ENCODE peak calls at places on chromosomes 1 and 21, in six cellular contexts. T is stimulated activated CD8-positive, alpha-beta memory T cell treated with anti-CD3 and anti-CD28 coated beads, Interleukin-15, amount 100 ng/mL, for 24 hours; L is left cardiac atrium; S is activated CD8-positive, alpha-beta memory T cell treated with anti-CD3 and anti-CD28 coated beads for 4 hours; R is adrenal gland; N is fibroblast of pulmonary artery. G is an unnamed sample.

GRCh38 chr1:4428711-4429110 is 225.7 kb upstream of the AJAP1 start:
- DNase-seq in T (no peak), N (no peak), S (no peak), L (no peak), R (no peak), G (no peak)

GRCh38 chr1:198849108-198849507 is 210.3 kb downstream of the PTPRC start:
- DNase-seq in L (no peak), N (no peak), T (no peak), R (no peak), S (no peak), G (no peak)

GRCh38 chr1:234960722-234961467 is 167.7 kb downstream of the TOMM20 start:
- DNase-seq in T (no peak), S (no peak), L (peak; percentile 61), N (peak; percentile 83), R (peak; percentile 58), G (no peak)

GRCh38 chr1:34378968-34379729 is 202.4 kb downstream of the C1orf94 start:
- DNase-seq in R (no peak), N (no peak), L (no peak), T (no peak), S (no peak), G (peak; percentile 56)

GRCh38 chr1:52164604-52165003 is 22.7 kb downstream of the ZFYVE9 start:
- DNase-seq in T (no peak), L (no peak), R (no peak), N (no peak), S (no peak), G (no peak)

GRCh38 chr1:23217421-23218115 is at the start of gene HTR1D:
- DNase-seq in L (no peak), R (no peak), S (no peak), N (no peak), T (no peak), G (no peak)

GRCh38 chr1:26748351-26748750 is 39.4 kb upstream of the PIGV start:
- DNase-seq in L (no peak), N (no peak), T (no peak), S (no peak), R (no peak), G (no peak)

GRCh38 chr1:237012789-237013383 is 8.6 kb upstream of the MT1HL1 start:
- DNase-seq in N (peak; percentile 28), R (no peak), T (no peak), L (peak; percentile 78), S (no peak), G (peak; percentile 77)

GRCh38 chr1:9349331-9349851 is 56.7 kb downstream of the SPSB1 start:
- DNase-seq in L (no peak), N (no peak), S (no peak), T (no peak), R (no peak), G (no peak)

GRCh38 chr1:248243204-248243603 is 12.0 kb downstream of the OR2M4 start:
- DNase-seq in L (peak; percentile 11), R (no peak), S (no peak), T (no peak), N (peak; percentile 32), G (no peak)

GRCh38 chr1:110097507-110098221 is 14.6 kb upstream of the UBL4B start:
- DNase-seq in L (no peak), N (no peak), R (no peak), T (no peak), S (no peak), G (no peak)

GRCh38 chr1:24186711-24186992 is 437 bp downstream of the IFNLR1 start:
- DNase-seq in S (no peak), R (no peak), L (no peak), T (no peak), N (no peak), G (no peak)

GRCh38 chr1:29688477-29689365 is 452.4 kb downstream of the PTPRU start:
- DNase-seq in N (peak; percentile 70), S (no peak), R (no peak), L (no peak), T (no peak), G (peak; percentile 69)

GRCh38 chr1:181789395-181789794 is 272.1 kb downstream of the ZNF648 start:
- DNase-seq in T (no peak), N (no peak), L (no peak), S (no peak), R (no peak), G (no peak)

GRCh38 chr1:111656093-111657017 is 36.8 kb downstream of the RAP1A start:
- DNase-seq in R (peak; percentile 64), N (peak; percentile 75), S (no peak), L (no peak), T (no peak), G (no peak)

GRCh38 chr1:174743654-174744561 is 255.8 kb upstream of the CACYBP start:
- DNase-seq in T (no peak), L (no peak), N (peak; percentile 69), S (no peak), R (no peak), G (no peak)

GRCh38 chr1:172588296-172589291 is 55.6 kb downstream of the SUCO start:
- DNase-seq in N (peak; percentile 88), L (no peak), S (no peak), T (no peak), R (no peak), G (no peak)

GRCh38 chr1:5405263-5405662 is 587.0 kb downstream of the NPHP4 start:
- DNase-seq in L (no peak), N (no peak), T (no peak), R (no peak), S (no peak), G (no peak)

GRCh38 chr1:23530089-23530749 is 814 bp downstream of the E2F2 start:
- DNase-seq in N (no peak), T (no peak), R (no peak), L (no peak), S (no peak), G (no peak)

GRCh38 chr1:97508653-97509218 is 412.1 kb downstream of the DPYD start:
- DNase-seq in L (peak; percentile 60), S (no peak), N (no peak), T (no peak), R (no peak), G (no peak)

GRCh38 chr1:42932442-42932941 is 26.2 kb downstream of the SLC2A1 start:
- DNase-seq in T (no peak), R (peak; percentile 37), L (no peak), N (no peak), S (no peak), G (no peak)

GRCh38 chr1:206719169-206719839 is 34.6 kb downstream of the MAPKAPK2 start:
- DNase-seq in R (no peak), T (no peak), L (no peak), S (no peak), N (no peak), G (no peak)

GRCh38 chr21:43924421-43925095 is 59.5 kb downstream of the AGPAT3 start:
- DNase-seq in S (no peak), N (no peak), R (no peak), L (no peak), T (no peak), G (no peak)

GRCh38 chr1:24027838-24028468 is 47.8 kb upstream of the SRSF10 start:
- DNase-seq in S (no peak), N (peak; percentile 84), L (no peak), T (no peak), R (no peak), G (no peak)

GRCh38 chr1:232486454-232487202 is 143.3 kb downstream of the SIPA1L2 start:
- DNase-seq in T (no peak), S (no peak), N (no peak), R (no peak), L (no peak), G (no peak)

GRCh38 chr1:174742805-174743653 is 256.7 kb upstream of the CACYBP start:
- DNase-seq in R (no peak), T (no peak), N (no peak), L (no peak), S (no peak), G (no peak)

GRCh38 chr1:29062157-29062942 is 61.4 kb downstream of the TMEM200B start:
- DNase-seq in N (no peak), T (no peak), L (no peak), S (no peak), R (no peak), G (no peak)

GRCh38 chr1:23904748-23905357 is 8.3 kb downstream of the CNR2 start:
- DNase-seq in L (no peak), S (no peak), T (no peak), R (no peak), N (no peak), G (no peak)

GRCh38 chr1:81517987-81518386 is 282.7 kb upstream of the ADGRL2 start:
- DNase-seq in S (no peak), T (no peak), R (no peak), N (no peak), L (no peak), G (no peak)

GRCh38 chr1:212147581-212148033 is 112.1 kb downstream of the DTL start:
- DNase-seq in L (no peak), N (no peak), R (no peak), S (no peak), T (no peak), G (no peak)

GRCh38 chr21:42417533-42417932 is 13.8 kb downstream of the UBASH3A start:
- DNase-seq in N (no peak), R (no peak), S (no peak), L (no peak), T (no peak), G (no peak)

GRCh38 chr1:7427901-7428300 is 343.2 kb upstream of the VAMP3 start:
- DNase-seq in S (no peak), R (no peak), T (no peak), L (peak; percentile 24), N (no peak), G (no peak)

GRCh38 chr1:222754386-222755139 is 17.6 kb downstream of the FAM177B start:
- DNase-seq in S (no peak), L (peak; percentile 62), N (peak; percentile 94), R (peak; percentile 62), T (no peak), G (peak; percentile 85)

GRCh38 chr1:216462061-216462775 is 39.0 kb upstream of the USH2A start:
- DNase-seq in S (no peak), L (no peak), N (peak; percentile 41), R (no peak), T (no peak), G (no peak)

GRCh38 chr1:174344162-174344561 is 103.6 kb upstream of the GPR52 start:
- DNase-seq in R (no peak), N (no peak), T (no peak), S (no peak), L (no peak), G (no peak)

GRCh38 chr21:33198346-33199135 is 31.2 kb upstream of the IFNAR2 start:
- DNase-seq in T (no peak), S (no peak), L (peak; percentile 68), N (peak; percentile 41), R (peak; percentile 84), G (no peak)

GRCh38 chr1:115090547-115090946 is 1.2 kb upstream of the TSPAN2 start:
- DNase-seq in T (no peak), S (no peak), N (no peak), R (no peak), L (peak; percentile 50), G (no peak)

GRCh38 chr1:167612583-167612982 is 17.4 kb upstream of the RCSD1 start:
- DNase-seq in L (no peak), T (no peak), N (no peak), R (no peak), S (no peak), G (no peak)

GRCh38 chr1:117370071-117370470 is 2.8 kb downstream of the MAN1A2 start:
- DNase-seq in S (no peak), N (no peak), T (no peak), R (no peak), L (no peak), G (no peak)

G was measured in T1000.